ENCODE peak calls at places on chromosomes 7 and 10, in ten cellular contexts. E is A549; P is activated CD8-positive, alpha-beta T cell treated with anti-CD3 and anti-CD28 coated beads for 36 hours; H is activated naive CD4-positive, alpha-beta T cell treated with anti-CD3 and anti-CD28 coated beads, Interleukin-2, amount 50 U/mL, for 72 hours; L is activated T-cell treated with anti-CD3 and anti-CD28 coated beads, Interleukin-2, amount 50 U/mL, for 4 hours; V is activated CD4-positive, CD25-positive, alpha-beta regulatory T cell treated with anti-CD3 and anti-CD28 coated beads, Interleukin-2, amount 50 U/mL, for 24 hours; F is T-helper 17 cell; M is stimulated activated naive CD8-positive, alpha-beta T cell treated with anti-CD3 and anti-CD28 coated beads, Interleukin-15, amount 100 ng/mL, for 72 hours; W is naive thymus-derived CD4-positive, alpha-beta T cell; B is activated B cell treated with CpG ODN at 0.5 μM for 24 hours. D is an unnamed sample.

GRCh38 chr7:15685358-15686181 is 913 bp downstream of the MEOX2 start:
- ATAC-seq in E (peak), P (no peak), H (no peak), L (no peak), V (no peak), F (no peak), M (no peak), W (no peak), B (no peak), D (no peak)

GRCh38 chr7:34675749-34676374 is 17.8 kb downstream of the NPSR1 start:
- ATAC-seq in E (peak), P (peak), H (peak), L (no peak), V (no peak), F (peak), M (no peak), W (no peak), B (no peak), D (no peak)

GRCh38 chr10:76015245-76015644 is 583.8 kb downstream of the LRMDA start:
- ATAC-seq in E (no peak), P (no peak), H (no peak), L (no peak), V (no peak), F (no peak), M (no peak), W (no peak), B (no peak), D (no peak)

GRCh38 chr10:64118736-64119135 is 597.5 kb downstream of the REEP3 start:
- ATAC-seq in E (no peak), P (no peak), H (no peak), L (no peak), V (no peak), F (no peak), M (no peak), W (no peak), B (no peak), D (no peak)

GRCh38 chr7:150313870-150314269 is 9.3 kb upstream of the LRRC61 start:
- ATAC-seq in E (no peak), P (no peak), H (peak), L (no peak), V (no peak), F (no peak), M (peak), W (no peak), B (no peak), D (no peak)

GRCh38 chr7:105205592-105206211 is 183.0 kb downstream of the SRPK2 start:
- ATAC-seq in E (no peak), P (peak), H (peak), L (peak), V (peak), F (peak), M (peak), W (peak), B (no peak), D (no peak)

GRCh38 chr10:70272925-70273316 is 10.9 kb downstream of the NPFFR1 start:
- ATAC-seq in E (peak), P (peak), H (peak), L (peak), V (peak), F (peak), M (peak), W (peak), B (peak), D (peak)

GRCh38 chr7:132464740-132465139 is 111.5 kb downstream of the PLXNA4 start:
- ATAC-seq in E (no peak), P (no peak), H (no peak), L (no peak), V (no peak), F (no peak), M (no peak), W (no peak), B (no peak), D (no peak)

GRCh38 chr7:66696774-66697191 is 43.8 kb upstream of the RABGEF1 start:
- ATAC-seq in E (peak), P (no peak), H (no peak), L (no peak), V (peak), F (no peak), M (no peak), W (peak), B (no peak), D (no peak)

GRCh38 chr10:9209105-9209798 is 1154.8 kb downstream of the GATA3 start:
- ATAC-seq in E (peak), P (peak), H (no peak), L (peak), V (peak), F (peak), M (peak), W (peak), B (no peak), D (no peak)

GRCh38 chr7:138564365-138564764 is 104.3 kb downstream of the TRIM24 start:
- ATAC-seq in E (no peak), P (no peak), H (no peak), L (no peak), V (no peak), F (no peak), M (no peak), W (no peak), B (no peak), D (no peak)

GRCh38 chr7:31000161-31000693 is 36.5 kb downstream of the GHRHR start:
- ATAC-seq in E (no peak), P (no peak), H (no peak), L (no peak), V (no peak), F (no peak), M (no peak), W (no peak), B (no peak), D (no peak)

GRCh38 chr7:158443014-158443687 is 144.5 kb downstream of the PTPRN2 start:
- ATAC-seq in E (peak), P (no peak), H (no peak), L (no peak), V (no peak), F (no peak), M (no peak), W (no peak), B (no peak), D (no peak)

GRCh38 chr10:24249829-24250415 is 41.0 kb downstream of the KIAA1217 start:
- ATAC-seq in E (no peak), P (no peak), H (peak), L (no peak), V (no peak), F (no peak), M (no peak), W (no peak), B (no peak), D (no peak)

GRCh38 chr10:12448729-12449391 is 99.5 kb downstream of the CAMK1D start:
- ATAC-seq in E (peak), P (peak), H (peak), L (peak), V (peak), F (peak), M (peak), W (peak), B (peak), D (peak)

GRCh38 chr7:66502230-66503035 is 126.2 kb upstream of the KCTD7 start:
- ATAC-seq in E (peak), P (no peak), H (no peak), L (no peak), V (no peak), F (no peak), M (no peak), W (no peak), B (no peak), D (no peak)

GRCh38 chr7:155306677-155307470 is 9.2 kb downstream of the INSIG1 start:
- ATAC-seq in E (no peak), P (peak), H (peak), L (no peak), V (peak), F (no peak), M (no peak), W (no peak), B (no peak), D (peak)

GRCh38 chr7:96414931-96415292 is 93.0 kb upstream of the SLC25A13 start:
- ATAC-seq in E (peak), P (peak), H (peak), L (peak), V (peak), F (peak), M (peak), W (peak), B (no peak), D (peak)

D was measured in stimulated activated memory B cell treated with anti-CD40 and anti-IgM and Interleukin-4, amounts not matched to agents 10 μg/mL and 1 μg/mL and 100 μg/mL, for 72 hours.